ENCODE peak calls at places on chromosomes 13 and 19, in five cellular contexts. Y is heart left ventricle, Q is mammary epithelial cell, K is foreskin fibroblast, L is RWPE1. S is an unnamed sample.

GRCh38 chr13:84606616-84607015 is 724.3 kb upstream of the SLITRK1 start:
- DNase-seq in Y (no peak), Q (no peak), K (no peak), L (no peak), S (no peak)

GRCh38 chr13:79423801-79424642 is 18.0 kb upstream of the RBM26 start:
- DNase-seq in Y (no peak), Q (no peak), K (peak), L (peak), S (no peak)

GRCh38 chr13:76939215-76939614 is 9.1 kb upstream of the ACOD1 start:
- DNase-seq in Y (no peak), Q (peak), K (no peak), L (peak), S (no peak)

GRCh38 chr19:5108123-5108613 is 139.3 kb downstream of the KDM4B start:
- DNase-seq in Y (no peak), Q (no peak), K (no peak), L (no peak), S (no peak)

GRCh38 chr19:16772841-16773240 is 53.2 kb downstream of the NWD1 start:
- DNase-seq in Y (no peak), Q (no peak), K (no peak), L (no peak), S (no peak)

GRCh38 chr19:51183629-51184028 is 41.3 kb upstream of the CD33 start:
- DNase-seq in Y (no peak), Q (no peak), K (no peak), L (no peak), S (no peak)

GRCh38 chr19:34265221-34265650 is 10.9 kb downstream of the GARRE1 start:
- DNase-seq in Y (peak), Q (peak), K (no peak), L (peak), S (no peak)

GRCh38 chr13:43128504-43128929 is 105.1 kb downstream of the DNAJC15 start:
- DNase-seq in Y (no peak), Q (no peak), K (no peak), L (no peak), S (no peak)

GRCh38 chr19:13022111-13022858 is 27.0 kb downstream of the NFIX start:
- DNase-seq in Y (peak), Q (peak), K (peak), L (no peak), S (no peak)

GRCh38 chr19:32397736-32398135 is 7.8 kb upstream of the DPY19L3 start:
- DNase-seq in Y (no peak), Q (peak), K (peak), L (no peak), S (no peak)

GRCh38 chr13:113460064-113460555 is 6.8 kb upstream of the ADPRHL1 start:
- DNase-seq in Y (no peak), Q (no peak), K (no peak), L (no peak), S (no peak)

GRCh38 chr13:113460599-113460998 is 7.3 kb upstream of the ADPRHL1 start:
- DNase-seq in Y (no peak), Q (no peak), K (no peak), L (no peak), S (no peak)

GRCh38 chr13:113456116-113456702 is 2.9 kb upstream of the ADPRHL1 start:
- DNase-seq in Y (peak), Q (no peak), K (no peak), L (no peak), S (no peak)

GRCh38 chr13:113457510-113457909 is 4.2 kb upstream of the ADPRHL1 start:
- DNase-seq in Y (no peak), Q (no peak), K (no peak), L (no peak), S (no peak)

DNA sequence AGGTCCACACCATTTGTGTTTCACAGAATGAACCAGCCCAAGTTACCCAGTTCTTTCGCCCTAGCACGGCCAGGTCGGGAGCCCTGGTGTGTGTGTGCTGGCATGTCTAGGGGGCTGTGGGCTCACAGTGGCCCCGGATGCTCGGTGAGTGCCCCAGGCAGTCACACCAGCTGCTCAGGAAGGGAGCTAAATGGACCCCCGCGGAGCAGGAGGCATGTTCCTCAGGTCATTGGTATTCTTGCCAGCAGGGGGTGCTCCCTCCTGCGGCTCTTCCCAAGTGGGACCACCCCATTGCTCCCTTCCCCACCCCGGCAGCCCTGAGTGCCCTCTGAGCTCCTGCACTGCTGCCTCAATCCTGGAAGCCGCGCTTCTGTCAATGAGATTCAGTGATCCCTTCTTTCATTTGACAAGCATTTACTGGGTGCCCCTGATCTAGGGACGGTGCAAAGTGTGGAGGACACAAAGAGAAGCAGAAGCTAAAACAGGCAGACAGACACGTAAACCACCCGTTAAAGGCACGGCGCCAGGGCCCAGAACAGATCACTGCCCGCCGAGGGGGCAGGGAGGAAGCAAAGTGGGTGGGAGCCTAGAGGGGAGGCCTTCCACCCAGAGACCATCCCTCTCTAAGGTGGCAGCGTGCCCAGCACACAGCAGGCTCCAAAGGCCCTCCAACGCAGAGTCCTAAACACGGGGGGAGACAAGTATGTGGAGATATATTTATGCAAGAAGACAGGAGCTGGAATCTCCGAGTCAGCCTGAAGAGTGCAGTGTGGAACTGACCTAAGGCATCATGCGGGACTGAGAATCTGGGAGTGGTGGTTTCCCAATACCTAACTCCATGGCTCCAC is 5.2 kb upstream of the ADPRHL1 start:
- DNase-seq in Y (peak), Q (no peak), K (no peak), L (no peak), S (no peak)
- TF ChIP-seq CTCF in Y (peak), Q (peak), K (peak), L (peak), S (no peak)

DNA sequence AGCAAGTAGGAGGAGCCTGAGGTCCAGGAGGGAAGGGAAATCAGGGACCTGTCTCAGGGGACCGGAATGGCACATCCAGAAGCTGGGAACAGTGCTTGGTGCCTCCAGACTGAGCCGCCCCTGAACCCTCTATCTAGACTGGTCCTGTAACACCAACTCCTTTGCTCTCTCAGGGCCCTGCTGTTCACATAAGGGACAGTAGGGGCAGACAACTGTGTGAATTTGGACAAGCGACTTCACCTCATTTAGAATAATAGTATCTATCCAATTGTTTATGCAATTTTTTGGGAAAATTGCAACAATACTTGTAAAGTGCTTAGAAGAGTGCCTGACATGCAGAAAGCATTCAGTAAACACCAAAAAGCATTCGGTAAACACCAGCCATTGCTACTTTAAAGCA is 14.0 kb downstream of the SYMPK start:
- DNase-seq in Y (no peak), Q (no peak), K (no peak), L (no peak), S (no peak)
- TF ChIP-seq CTCF in Y (no peak), Q (peak), K (peak), L (peak), S (no peak)

GRCh38 chr13:40993119-40993518 is 26.0 kb downstream of the ELF1 start:
- DNase-seq in Y (no peak), Q (no peak), K (no peak), L (no peak), S (no peak)

GRCh38 chr13:40995997-40996396 is 23.1 kb downstream of the ELF1 start:
- DNase-seq in Y (no peak), Q (no peak), K (no peak), L (no peak), S (no peak)

GRCh38 chr13:40994581-40995230 is 24.4 kb downstream of the ELF1 start:
- DNase-seq in Y (no peak), Q (peak), K (no peak), L (no peak), S (no peak)

GRCh38 chr13:40992678-40993077 is 26.4 kb downstream of the ELF1 start:
- DNase-seq in Y (no peak), Q (no peak), K (no peak), L (no peak), S (no peak)

DNA sequence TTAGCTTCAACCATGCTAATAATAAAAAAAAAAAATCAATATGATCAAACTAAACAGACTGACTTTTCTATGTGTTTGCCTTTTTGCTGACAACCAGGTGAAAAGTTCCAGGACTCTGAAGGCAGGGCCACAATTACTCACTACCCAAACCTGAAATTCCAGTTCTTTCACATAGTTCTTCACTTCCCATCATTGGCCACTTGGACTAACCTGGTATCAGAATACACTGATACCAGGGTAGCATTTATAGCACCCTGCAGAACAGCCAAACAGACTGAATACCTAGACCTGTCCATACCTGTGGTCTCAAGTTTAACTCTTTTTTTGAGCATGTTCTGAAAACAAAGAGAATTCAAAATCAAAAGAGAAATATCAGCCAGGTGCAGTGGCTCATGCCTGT is 25.1 kb downstream of the ELF1 start:
- DNase-seq in Y (no peak), Q (peak), K (no peak), L (peak), S (no peak)
- TF ChIP-seq CTCF in Y (no peak), Q (peak), K (no peak), L (no peak), S (no peak)

DNA sequence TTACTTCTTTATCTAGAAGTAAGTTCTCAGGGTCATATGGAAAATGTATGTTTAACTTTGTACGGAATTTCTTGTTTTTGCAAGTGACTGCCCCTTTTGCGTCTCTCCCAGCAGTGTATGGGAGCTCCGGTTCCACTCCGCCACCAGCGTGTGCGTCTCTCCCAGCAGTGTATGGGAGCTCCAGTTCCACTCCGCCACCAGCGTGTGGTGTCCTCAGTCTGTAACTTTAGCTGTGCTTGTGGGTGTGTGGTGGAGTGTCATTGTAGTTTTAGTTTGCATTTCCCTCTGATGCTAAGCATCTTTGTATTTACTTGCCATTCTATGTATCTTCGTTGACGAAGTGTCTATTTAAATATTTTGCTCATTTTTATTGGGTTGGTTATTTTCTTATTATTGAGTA is 2.4 kb downstream of the CUL4A start:
- DNase-seq in Y (no peak), Q (no peak), K (no peak), L (no peak), S (no peak)
- TF ChIP-seq CTCF in Y (no peak), Q (no peak), K (no peak), L (no peak), S (no peak)

S was measured in activated B cell treated with CpG ODN at 0.5 μM for 24 hours.